ENCODE peak calls at places on chromosomes 5 and 9, in five cellular contexts. T, M, H, R and O are unnamed samples.

GRCh38 chr9:127570533-127571111 is 41.5 kb upstream of the STXBP1 start:
- DNase-seq in H (no peak), T (no peak), M (no peak), R (no peak), O (no peak)

GRCh38 chr5:143505934-143506333 is 102.4 kb upstream of the NR3C1 start:
- DNase-seq in R (no peak), M (no peak), T (no peak), H (no peak), O (no peak)

GRCh38 chr5:218457-219289 is 553 bp downstream of the SDHA start:
- DNase-seq in M (no peak), H (peak), T (peak), R (no peak), O (no peak)

GRCh38 chr5:138927979-138928378 is 52.8 kb upstream of the LRRTM2 start:
- DNase-seq in T (peak), R (no peak), M (peak), H (no peak), O (no peak)

GRCh38 chr5:114419941-114420340 is 58.1 kb downstream of the KCNN2 start:
- DNase-seq in T (peak), M (no peak), R (no peak), H (no peak), O (peak)

GRCh38 chr5:30453168-30453567 is 740.3 kb upstream of the CDH6 start:
- DNase-seq in R (no peak), M (no peak), T (no peak), H (no peak), O (no peak)

GRCh38 chr5:179302499-179303185 is 42.6 kb downstream of the ADAMTS2 start:
- DNase-seq in M (no peak), T (no peak), R (no peak), H (no peak), O (no peak)

GRCh38 chr5:178590141-178590923 is at the start of gene COL23A1:
- DNase-seq in M (peak), R (no peak), T (peak), H (peak), O (peak)

GRCh38 chr5:149235841-149236240 is 35.8 kb upstream of the AFAP1L1 start:
- DNase-seq in M (peak), R (no peak), T (no peak), H (no peak), O (no peak)

GRCh38 chr5:82142217-82142841 is 135.8 kb downstream of the RPS23 start:
- DNase-seq in M (no peak), T (no peak), R (no peak), H (no peak), O (no peak)

GRCh38 chr5:97006454-97006853 is 70.6 kb downstream of the LNPEP start:
- DNase-seq in H (no peak), M (no peak), T (peak), R (no peak), O (no peak)

GRCh38 chr9:114906922-114907571 is 23.3 kb downstream of the TNFSF8 start:
- DNase-seq in R (peak), T (peak), M (no peak), H (peak), O (peak)

GRCh38 chr9:114301798-114302565 is 20.9 kb upstream of the ORM1 start:
- DNase-seq in T (no peak), H (no peak), R (no peak), M (no peak), O (no peak)

GRCh38 chr5:103211858-103212500 is 46.6 kb upstream of the MACIR start:
- DNase-seq in T (no peak), H (no peak), M (no peak), R (no peak), O (no peak)

GRCh38 chr5:177470759-177471536 is 2.5 kb downstream of the DBN1 start:
- DNase-seq in M (no peak), T (no peak), H (no peak), R (no peak), O (peak)

GRCh38 chr5:75363111-75363510 is 26.1 kb downstream of the HMGCR start:
- DNase-seq in R (no peak), M (no peak), H (no peak), T (no peak), O (no peak)

GRCh38 chr5:132825165-132825823 is 5.2 kb downstream of the SHROOM1 start:
- DNase-seq in M (no peak), R (no peak), H (no peak), T (no peak), O (no peak)

GRCh38 chr9:36566813-36567217 is 5.9 kb upstream of the MELK start:
- DNase-seq in R (no peak), T (peak), H (no peak), M (no peak), O (peak)

GRCh38 chr5:141412853-141413539 is at the start of gene PCDHGA10:
- DNase-seq in T (peak), R (peak), M (no peak), H (no peak), O (peak)

GRCh38 chr5:119362714-119363113 is 6.9 kb downstream of the TNFAIP8 start:
- DNase-seq in M (no peak), R (no peak), T (no peak), H (no peak), O (no peak)

GRCh38 chr5:6370580-6370979 is 7.8 kb downstream of the MED10 start:
- DNase-seq in M (no peak), R (no peak), T (no peak), H (no peak), O (no peak)

GRCh38 chr9:81535542-81536241 is 153.7 kb downstream of the TLE1 start:
- DNase-seq in H (no peak), T (peak), M (no peak), R (no peak), O (peak)

GRCh38 chr9:133771486-133772482 is 33.6 kb upstream of the SARDH start:
- DNase-seq in H (peak), T (no peak), R (no peak), M (no peak), O (no peak)

GRCh38 chr9:95085861-95086563 is 231.5 kb downstream of the FANCC start:
- DNase-seq in H (no peak), R (no peak), T (no peak), M (no peak), O (no peak)

GRCh38 chr5:97764700-97765099 is 581.7 kb upstream of the RIOK2 start:
- DNase-seq in T (peak), H (no peak), R (no peak), M (no peak), O (peak)

GRCh38 chr5:82413302-82414042 is 135.3 kb upstream of the RPS23 start:
- DNase-seq in M (no peak), R (no peak), T (peak), H (no peak), O (peak)

GRCh38 chr5:113663879-113664278 is 150.4 kb downstream of the YTHDC2 start:
- DNase-seq in M (peak), H (peak), T (peak), R (peak), O (peak)

DNA sequence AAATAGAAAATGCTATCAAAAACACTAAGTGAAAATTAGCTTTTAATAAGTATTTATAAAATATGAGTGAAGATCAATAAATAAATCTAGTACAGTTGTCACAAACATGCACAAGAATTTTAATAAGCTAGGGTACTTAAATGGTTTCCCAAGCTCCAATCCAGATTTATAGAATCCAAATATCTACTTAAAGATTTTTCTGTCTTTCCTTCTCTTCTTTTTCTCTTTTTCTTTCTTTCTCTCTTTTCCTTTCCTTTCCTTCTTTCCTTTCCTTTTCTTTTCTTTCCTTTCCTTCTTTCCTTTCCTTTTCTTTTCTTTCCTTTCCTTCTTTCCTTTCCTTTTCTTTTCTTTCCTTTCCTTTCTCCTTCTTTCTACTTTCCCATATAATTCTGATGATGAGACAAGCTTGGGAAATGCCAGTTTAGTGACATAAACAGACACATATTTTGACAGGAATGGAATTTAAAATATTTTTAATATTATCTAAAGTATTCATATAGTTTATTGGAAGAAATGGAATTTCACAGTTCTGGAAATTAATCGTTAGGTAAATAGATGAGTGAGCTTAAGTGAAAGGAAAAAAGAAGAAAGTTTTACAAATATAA is 832.8 kb downstream of the NR2F1-AS1 start:
- DNase-seq in H (no peak), T (no peak), R (no peak), M (no peak), O (no peak)
- TF ChIP-seq CTCF in H (no peak), T (no peak), R (no peak), M (no peak), O (no peak)

DNA sequence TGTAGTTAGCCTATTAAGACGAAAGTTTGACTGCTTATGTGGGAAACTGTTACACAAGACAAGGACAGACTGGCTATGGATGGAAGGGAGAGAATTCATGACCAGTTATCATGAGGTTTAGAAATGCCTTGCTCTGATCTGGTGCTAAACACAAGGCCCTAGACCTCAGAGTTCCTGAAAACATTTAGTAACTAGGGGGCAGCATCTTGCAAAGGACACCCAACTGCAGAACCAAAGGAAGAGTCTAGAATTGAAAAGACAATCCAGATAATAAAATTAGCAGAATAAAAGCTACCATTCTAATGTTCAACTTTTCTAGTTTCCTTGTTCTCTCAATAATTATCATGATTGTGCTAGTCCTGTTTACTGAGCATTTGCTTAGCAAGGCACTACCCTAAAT is 130.5 kb upstream of the GPR151 start:
- DNase-seq in M (no peak), H (no peak), R (no peak), T (no peak), O (no peak)
- TF ChIP-seq CTCF in M (no peak), H (no peak), R (peak), T (no peak), O (no peak)

DNA sequence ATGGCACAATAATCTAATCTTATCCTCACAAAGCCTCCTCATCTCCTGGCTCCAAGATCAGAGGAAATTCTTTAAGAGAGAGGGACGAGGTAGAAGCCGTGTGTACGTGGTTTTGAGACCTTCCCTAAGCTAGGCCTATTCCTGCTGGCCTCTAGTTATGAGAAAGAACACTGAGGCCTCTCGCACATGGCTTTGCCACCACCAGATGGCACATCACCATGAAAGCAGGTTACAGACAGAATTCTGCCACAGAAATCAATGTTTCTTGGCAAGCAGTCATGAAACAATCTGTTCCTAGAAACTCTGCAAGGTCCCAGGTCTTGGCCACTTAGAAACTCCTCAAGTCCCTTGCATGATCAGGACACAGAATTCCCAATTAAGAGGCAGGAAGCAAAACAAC is 268.2 kb upstream of the TAS2R1 start:
- DNase-seq in M (no peak), R (peak), H (no peak), T (peak), O (peak)
- TF ChIP-seq CTCF in M (peak), R (peak), H (peak), T (peak), O (peak)

GRCh38 chr9:137879566-137880150 is 2.1 kb downstream of the CACNA1B start:
- DNase-seq in M (no peak), T (no peak), R (no peak), H (no peak), O (no peak)

GRCh38 chr9:137880160-137880975 is 2.8 kb downstream of the CACNA1B start:
- DNase-seq in H (no peak), T (no peak), M (no peak), R (no peak), O (no peak)

GRCh38 chr9:137878957-137879555 is 1.5 kb downstream of the CACNA1B start:
- DNase-seq in T (no peak), R (no peak), M (no peak), H (no peak), O (no peak)

GRCh38 chr9:137876781-137877386 is 698 bp upstream of the CACNA1B start:
- DNase-seq in H (no peak), T (no peak), M (no peak), R (no peak), O (no peak)

DNA sequence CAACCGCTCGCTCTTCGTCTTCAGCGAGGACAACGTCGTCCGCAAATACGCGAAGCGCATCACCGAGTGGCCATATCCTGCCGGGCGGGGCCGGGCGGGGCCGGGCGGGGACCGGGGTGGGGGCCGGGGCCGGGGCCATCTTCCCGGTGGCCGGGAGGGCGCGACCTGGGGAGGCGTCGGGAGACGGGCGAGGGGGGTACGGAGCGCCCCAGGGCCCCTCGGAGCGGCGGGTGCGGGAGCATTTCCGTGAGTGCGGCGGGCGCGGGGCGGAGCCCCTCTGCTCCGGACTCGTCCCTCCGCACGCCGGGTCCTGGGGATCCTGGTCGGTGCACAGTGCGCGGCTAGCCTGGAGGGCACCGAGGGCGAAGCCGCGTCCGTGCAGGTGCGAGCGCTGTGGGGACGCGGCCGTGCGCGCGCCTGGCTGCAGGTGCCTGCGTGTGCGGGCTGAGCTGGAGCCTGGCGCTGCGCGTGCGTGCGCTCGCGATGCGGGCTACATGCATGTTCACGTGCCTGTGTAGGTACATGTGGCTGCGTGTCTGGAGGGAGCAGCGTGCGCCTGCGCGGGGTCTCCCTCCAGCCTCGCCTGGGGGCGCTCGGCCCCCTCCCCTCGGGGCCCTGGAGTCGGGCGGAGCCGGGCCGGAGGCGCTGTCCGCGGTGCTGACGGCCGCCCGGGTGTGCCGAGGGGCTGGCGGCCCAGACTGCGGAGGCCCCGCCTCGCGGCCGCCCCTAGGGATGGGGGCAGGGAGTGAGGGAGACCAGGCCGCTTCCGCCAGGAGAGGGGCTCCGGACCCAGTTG is 762 bp downstream of the CACNA1B start:
- DNase-seq in M (no peak), R (no peak), H (peak), T (no peak), O (peak)
- TF ChIP-seq CTCF in M (no peak), R (no peak), H (peak), T (no peak), O (no peak)

GRCh38 chr5:33049845-33050244 is 338.7 kb downstream of the NPR3 start:
- DNase-seq in M (no peak), H (no peak), T (peak), R (peak), O (peak)

GRCh38 chr5:33046091-33046490 is 335.0 kb downstream of the NPR3 start:
- DNase-seq in M (no peak), R (no peak), H (no peak), T (no peak), O (peak)

GRCh38 chr5:33048315-33048714 is 337.2 kb downstream of the NPR3 start:
- DNase-seq in M (no peak), T (no peak), R (no peak), H (no peak), O (no peak)

GRCh38 chr5:33043598-33043997 is 332.5 kb downstream of the NPR3 start:
- DNase-seq in M (no peak), H (no peak), T (no peak), R (no peak), O (no peak)

GRCh38 chr5:33049298-33049697 is 338.2 kb downstream of the NPR3 start:
- DNase-seq in R (peak), H (no peak), T (no peak), M (no peak), O (peak)
- TF ChIP-seq CTCF in R (no peak), H (no peak), T (no peak), M (no peak), O (no peak)

GRCh38 chr9:26655166-26655565 is 237.4 kb downstream of the CAAP1 start:
- DNase-seq in H (no peak), R (no peak), T (no peak), M (no peak), O (no peak)

GRCh38 chr9:26658476-26658875 is 234.1 kb downstream of the CAAP1 start:
- DNase-seq in H (no peak), T (no peak), M (no peak), R (no peak), O (no peak)

GRCh38 chr9:26657958-26658357 is 234.6 kb downstream of the CAAP1 start:
- DNase-seq in H (no peak), R (no peak), M (no peak), T (no peak), O (no peak)

GRCh38 chr9:26650325-26650724 is 242.3 kb downstream of the CAAP1 start:
- DNase-seq in T (no peak), M (no peak), R (no peak), H (no peak), O (peak)

DNA sequence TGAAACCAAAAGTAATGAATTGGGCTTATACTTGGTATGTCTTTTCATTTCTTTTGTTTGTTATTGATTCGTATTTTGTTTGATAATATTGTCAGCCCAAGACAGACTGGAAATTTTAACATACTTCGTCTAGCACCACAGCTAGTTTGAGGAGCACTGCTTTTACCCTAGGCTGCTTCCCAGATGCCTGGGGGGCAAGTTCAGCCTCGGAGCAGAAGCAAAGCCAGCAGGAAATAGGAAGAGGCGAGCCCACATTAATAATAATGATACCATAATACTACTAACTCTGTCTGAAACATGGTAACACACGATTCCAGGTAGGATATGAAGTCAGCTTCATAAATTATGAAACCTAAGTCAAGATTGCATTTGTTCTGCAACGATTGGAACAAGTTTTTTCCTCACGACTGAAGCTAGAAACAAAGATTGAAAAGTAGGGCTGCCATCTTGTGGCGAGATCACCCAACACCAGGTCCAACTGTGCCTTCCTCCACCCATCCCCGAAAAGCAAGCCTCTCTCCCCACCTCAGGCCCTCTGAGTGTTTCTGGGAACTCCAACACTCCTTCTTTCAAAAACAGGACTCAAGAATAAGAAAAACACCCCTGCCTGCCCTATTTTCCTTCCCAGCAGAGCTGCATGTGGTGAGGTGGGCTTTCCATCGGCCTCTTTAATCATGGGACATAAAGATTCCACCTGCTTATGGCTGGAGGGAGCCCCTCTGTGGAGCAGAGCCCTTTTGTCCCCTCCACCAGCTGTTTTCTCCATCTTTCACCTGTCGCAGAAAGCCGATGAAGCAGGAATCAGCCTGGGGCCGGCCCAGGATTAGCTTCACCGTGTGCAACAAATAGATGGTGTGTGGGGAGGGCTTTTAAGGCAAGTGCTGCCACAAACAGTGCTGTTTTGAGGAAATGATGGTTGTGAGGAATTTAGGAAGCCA is 236.3 kb downstream of the CAAP1 start:
- DNase-seq in M (no peak), H (no peak), R (peak), T (peak), O (peak)
- TF ChIP-seq CTCF in M (no peak), H (peak), R (no peak), T (peak), O (peak)

DNA sequence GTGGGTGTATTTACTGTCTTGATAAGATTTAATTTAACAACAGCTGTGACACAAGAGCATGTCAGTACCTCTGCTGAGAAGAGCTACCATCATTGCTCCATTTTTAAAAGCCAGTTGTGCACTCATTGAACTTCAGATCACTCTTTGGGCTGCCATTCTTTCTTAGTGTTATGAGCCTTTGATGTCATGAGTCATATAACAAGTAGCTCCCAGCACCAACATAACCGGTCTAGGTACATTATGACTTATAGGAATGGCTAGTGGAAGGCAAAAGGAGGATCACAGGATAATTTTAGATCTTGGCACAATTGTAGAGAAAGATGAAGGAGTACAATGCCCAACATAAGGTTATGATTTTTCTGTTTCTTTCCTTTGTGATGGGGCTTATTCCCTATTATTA is 170.8 kb upstream of the FBN2 start:
- DNase-seq in H (no peak), M (no peak), T (no peak), R (peak), O (no peak)
- TF ChIP-seq CTCF in H (no peak), M (no peak), T (no peak), R (no peak), O (no peak)